ENCODE peak calls at places on chromosome 16, in four cellular contexts. V is cardiac septum, Q is Kasumi-1, W is T-helper 2 cell. N is an unnamed sample.

GRCh38 chr16:56518435-56518834 is 1.4 kb downstream of the BBS2 start:
- DNase-seq in W (no peak), V (no peak), Q (no peak), N (peak)

GRCh38 chr16:75591001-75591852 is 25.0 kb downstream of the GABARAPL2 start:
- DNase-seq in W (no peak), Q (no peak), V (peak), N (no peak)

GRCh38 chr16:7167651-7168050 is 165.0 kb upstream of the RBFOX1 start:
- DNase-seq in W (no peak), Q (no peak), V (no peak), N (no peak)

GRCh38 chr16:57422026-57422944 is 17.7 kb downstream of the CCL17 start:
- DNase-seq in V (no peak), Q (no peak), W (no peak), N (peak)

GRCh38 chr16:49498241-49499017 is 124.8 kb downstream of the C16orf78 start:
- DNase-seq in V (peak), Q (no peak), W (no peak), N (no peak)

GRCh38 chr16:47873434-47873833 is 282.4 kb downstream of the ABCC12 start:
- DNase-seq in W (no peak), V (no peak), Q (no peak), N (no peak)

GRCh38 chr16:26071383-26071782 is 379.6 kb downstream of the HS3ST4 start:
- DNase-seq in V (no peak), Q (no peak), W (no peak), N (no peak)

GRCh38 chr16:85245307-85246172 is 133.3 kb upstream of the CIBAR2 start:
- DNase-seq in W (peak), Q (peak), V (no peak), N (peak)

GRCh38 chr16:56424404-56424765 is 960 bp downstream of the AMFR start:
- DNase-seq in W (no peak), Q (peak), V (no peak), N (peak)

GRCh38 chr16:9489823-9490467 is 398.5 kb downstream of the HAPSTR1 start:
- DNase-seq in W (no peak), V (no peak), Q (no peak), N (no peak)

GRCh38 chr16:67885545-67885944 is 860 bp downstream of the NRN1L start:
- DNase-seq in W (no peak), Q (no peak), V (no peak), N (no peak)